ENCODE peak calls at places on chromosome 12, in ten cellular contexts. M is endothelial cell of umbilical vein; E is GM23248; O is DND-41; U is CD8-positive, alpha-beta memory T cell; G is IMR-90; P is Caco-2; D is hepatocyte; W is HCT116; Z is keratinocyte. V is an unnamed sample. For H3K4me1 and H3K36me3, the result is how much of the 10 kb centered on the place peaks cover.

GRCh38 chr12:2856051-2856450 is 788 bp downstream of the TEX52 start:
- DNase-seq in D (no peak), G (no peak), O (no peak), U (no peak), W (no peak), P (no peak), E (peak), Z (no peak), M (no peak), V (no peak)

GRCh38 chr12:28645436-28645835 is 455.2 kb downstream of the CCDC91 start:
- DNase-seq in G (no peak), O (no peak), M (no peak), D (no peak), W (no peak), E (no peak), Z (no peak), U (no peak), P (no peak), V (no peak)

GRCh38 chr12:19230299-19230866 is 100.8 kb downstream of the PLEKHA5 start:
- DNase-seq in D (no peak), U (no peak), Z (no peak), M (no peak), W (no peak), E (no peak), O (no peak), G (no peak), P (no peak), V (no peak)

GRCh38 chr12:90790747-90791146 is 164.2 kb downstream of the CCER1 start:
- DNase-seq in M (no peak), D (no peak), Z (no peak), P (no peak), E (no peak), W (no peak), O (no peak), G (no peak), U (no peak), V (no peak)

GRCh38 chr12:19008102-19008501 is 121.4 kb upstream of the PLEKHA5 start:
- DNase-seq in P (no peak), W (no peak), D (no peak), Z (no peak), E (no peak), U (no peak), O (no peak), G (no peak), M (no peak), V (no peak)

GRCh38 chr12:9751204-9752144 is 9.2 kb downstream of the CD69 start:
- DNase-seq in U (peak), G (peak), O (no peak), P (no peak), Z (no peak), W (peak), D (no peak), M (peak), E (peak), V (no peak)

GRCh38 chr12:6372403-6373003 is 2.9 kb downstream of the SCNN1A start:
- DNase-seq in D (peak), P (peak), Z (peak), M (peak), E (peak), W (peak), O (no peak), U (no peak), G (peak), V (peak)

GRCh38 chr12:13534645-13535398 is 338.3 kb downstream of the EMP1 start:
- DNase-seq in E (peak), P (peak), U (no peak), O (peak), W (peak), G (peak), M (peak), Z (peak), D (peak), V (peak)

GRCh38 chr12:31207799-31208465 is 118.0 kb downstream of the SINHCAF start:
- DNase-seq in E (no peak), M (no peak), W (no peak), G (no peak), P (no peak), U (no peak), O (no peak), Z (no peak), D (no peak), V (no peak)

GRCh38 chr12:14849664-14850063 is 6.3 kb upstream of the ART4 start:
- DNase-seq in M (peak), O (no peak), E (peak), G (peak), D (no peak), U (no peak), Z (no peak), W (no peak), P (no peak), V (no peak)

GRCh38 chr12:31964280-31964679 is 5.1 kb downstream of the RESF1 start:
- DNase-seq in G (no peak), P (no peak), Z (no peak), W (no peak), U (no peak), E (no peak), O (no peak), D (no peak), M (no peak), V (no peak)

GRCh38 chr12:71282925-71283324 is 125.1 kb upstream of the TSPAN8 start:
- DNase-seq in M (no peak), O (no peak), W (no peak), G (no peak), E (no peak), P (no peak), D (no peak), Z (no peak), U (no peak), V (no peak)

GRCh38 chr12:50922820-50923219 is 29.5 kb upstream of the HIGD1C start:
- DNase-seq in W (no peak), E (peak), D (no peak), P (no peak), O (no peak), U (no peak), G (peak), Z (no peak), M (peak), V (no peak)

GRCh38 chr12:10241781-10242180 is 29.1 kb downstream of the GABARAPL1 start:
- DNase-seq in E (no peak), O (no peak), M (no peak), W (no peak), G (no peak), Z (no peak), D (no peak), U (no peak), P (no peak), V (peak)

GRCh38 chr12:19284658-19285057 is 154.6 kb upstream of the AEBP2 start:
- DNase-seq in U (no peak), W (no peak), O (no peak), D (no peak), G (no peak), E (no peak), M (no peak), Z (no peak), P (no peak), V (no peak)

GRCh38 chr12:83573676-83574075 is 887.0 kb downstream of the TMTC2 start:
- DNase-seq in U (no peak), W (peak), O (no peak), P (no peak), M (no peak), D (peak), Z (peak), E (peak), G (no peak), V (no peak)

GRCh38 chr12:131830335-131831020 is 2.3 kb downstream of the MMP17 start:
- DNase-seq in U (no peak), E (peak), P (peak), Z (no peak), M (peak), W (peak), O (no peak), G (peak), D (peak), V (peak)

GRCh38 chr12:13044859-13045384 is 741 bp downstream of the FAM234B start:
- DNase-seq in G (no peak), U (no peak), Z (no peak), W (no peak), E (peak), M (peak), P (no peak), O (no peak), D (no peak), V (peak)

GRCh38 chr12:27841392-27841882 is 61.4 kb upstream of the MANSC4 start:
- DNase-seq in M (peak), G (peak), P (peak), W (peak), Z (no peak), E (peak), U (no peak), O (no peak), D (peak), V (no peak)

GRCh38 chr12:112800183-112800582 is 8.6 kb downstream of the RPH3A start:
- DNase-seq in P (no peak), O (no peak), E (no peak), G (no peak), U (no peak), M (no peak), Z (no peak), D (no peak), W (no peak), V (no peak)

GRCh38 chr12:22746720-22747119 is 121.7 kb downstream of the ETNK1 start:
- DNase-seq in D (no peak), W (no peak), O (no peak), Z (no peak), M (no peak), P (no peak), U (no peak), E (no peak), G (no peak), V (no peak)

GRCh38 chr12:88633312-88633711 is 53.0 kb upstream of the KITLG start:
- DNase-seq in D (no peak), M (peak), Z (no peak), E (peak), U (no peak), O (no peak), P (no peak), G (peak), W (no peak), V (no peak)

GRCh38 chr12:51270067-51270846 is at the start of gene SMAGP:
- DNase-seq in Z (no peak), W (no peak), O (peak), U (peak), G (peak), E (peak), M (peak), P (peak), D (peak), V (peak)

GRCh38 chr12:13581031-13581430 is 384.5 kb downstream of the EMP1 start:
- DNase-seq in O (no peak), P (no peak), D (no peak), U (no peak), W (peak), G (no peak), M (no peak), E (no peak), Z (no peak), V (no peak)

DNA sequence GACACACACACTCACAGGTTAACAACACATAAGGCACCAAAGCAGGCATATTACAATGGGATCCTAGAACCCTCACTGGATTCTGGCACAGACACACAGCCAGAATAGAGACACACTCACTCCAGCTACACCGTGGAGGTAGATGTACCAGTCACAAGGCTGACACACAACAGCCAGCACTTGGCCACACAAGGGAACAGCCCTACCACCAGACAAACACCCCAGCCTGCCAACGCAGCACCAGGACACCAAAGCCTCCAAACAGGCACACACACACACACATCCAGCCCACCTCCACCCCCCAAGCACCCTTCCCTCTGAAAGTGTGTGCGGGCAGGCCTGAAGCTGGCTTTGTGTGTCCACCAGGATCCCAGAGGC is 10.9 kb upstream of the ITGB7 start:
- DNase-seq in P (no peak), W (no peak), E (peak), Z (no peak), U (no peak), G (peak), M (no peak), O (no peak), D (no peak), V (no peak)
- H3K4me1 ChIP-seq in P (under half), W (half or more), E (under half), Z (half or more), U (half or more), G (under half), M (half or more), O (under half), D (under half), V (under half)

GRCh38 chr12:123396954-123397353 is 13.0 kb downstream of the KMT5A start:
- DNase-seq in M (no peak), Z (no peak), D (no peak), W (no peak), P (no peak), U (no peak), O (no peak), G (no peak), E (peak), V (no peak)
- H3K36me3 ChIP-seq in M (under half), Z (under half), D (under half), W (half or more), P (under half), U (under half), O (half or more), G (half or more), E (half or more), V (half or more)

GRCh38 chr12:17793854-17794253 is 296.1 kb downstream of the RERGL start:
- DNase-seq in U (no peak), W (no peak), E (no peak), P (no peak), G (no peak), O (no peak), Z (no peak), D (no peak), M (no peak), V (no peak)
- H3K4me3 ChIP-seq in U (no peak), W (no peak), E (no peak), P (no peak), G (no peak), O (no peak), Z (no peak), D (no peak), M (no peak), V (no peak)

GRCh38 chr12:124683725-124684124 is 116.3 kb upstream of the NCOR2 start:
- DNase-seq in E (no peak), G (no peak), P (no peak), M (no peak), W (no peak), Z (no peak), O (no peak), D (no peak), U (no peak), V (no peak)

GRCh38 chr12:124683330-124683662 is 115.9 kb upstream of the NCOR2 start:
- DNase-seq in W (no peak), D (peak), U (no peak), G (peak), O (no peak), Z (peak), E (no peak), P (peak), M (no peak), V (peak)

GRCh38 chr12:124682425-124683329 is 115.3 kb upstream of the NCOR2 start:
- DNase-seq in P (no peak), M (no peak), W (no peak), O (no peak), E (no peak), U (no peak), D (no peak), G (no peak), Z (no peak), V (no peak)

GRCh38 chr12:124680863-124681778 is 113.7 kb upstream of the NCOR2 start:
- DNase-seq in D (peak), Z (peak), P (peak), M (peak), O (no peak), U (no peak), G (peak), W (peak), E (peak), V (peak)

DNA sequence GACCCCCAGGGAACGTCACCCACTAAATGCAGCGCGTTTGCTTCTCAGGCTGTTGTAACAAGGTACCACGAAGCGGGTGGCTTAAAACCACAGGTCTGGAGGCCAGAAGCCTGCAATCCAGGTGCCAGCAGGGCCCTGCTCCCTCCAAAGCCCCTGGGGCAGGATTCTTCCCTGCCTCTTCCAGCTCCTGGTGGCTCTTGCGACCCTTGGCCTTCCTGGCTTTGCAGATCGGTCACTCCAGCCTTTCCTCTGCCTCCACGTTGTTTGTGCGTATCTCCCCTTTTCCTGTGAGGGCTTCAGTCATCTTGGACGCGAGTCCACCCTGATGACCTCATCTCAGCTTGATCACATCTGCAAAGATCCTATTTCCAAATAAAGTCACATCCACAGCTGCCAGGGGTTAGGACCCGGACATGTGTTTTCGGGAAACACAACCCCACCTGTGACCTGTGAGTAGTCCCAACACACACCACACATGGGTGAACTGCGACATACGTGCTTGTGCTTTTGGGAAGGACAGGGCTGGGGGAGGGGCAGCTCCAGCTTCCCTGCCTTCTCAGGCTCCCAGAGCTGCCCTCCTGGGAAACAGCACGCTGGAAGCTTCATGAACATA is 114.5 kb upstream of the NCOR2 start:
- DNase-seq in P (peak), U (no peak), E (peak), W (no peak), O (no peak), D (no peak), G (peak), Z (no peak), M (peak), V (no peak)
- H3K4me1 ChIP-seq in P (half or more), U (under half), E (under half), W (half or more), O (under half), D (under half), G (under half), Z (half or more), M (under half), V (under half)

DNA sequence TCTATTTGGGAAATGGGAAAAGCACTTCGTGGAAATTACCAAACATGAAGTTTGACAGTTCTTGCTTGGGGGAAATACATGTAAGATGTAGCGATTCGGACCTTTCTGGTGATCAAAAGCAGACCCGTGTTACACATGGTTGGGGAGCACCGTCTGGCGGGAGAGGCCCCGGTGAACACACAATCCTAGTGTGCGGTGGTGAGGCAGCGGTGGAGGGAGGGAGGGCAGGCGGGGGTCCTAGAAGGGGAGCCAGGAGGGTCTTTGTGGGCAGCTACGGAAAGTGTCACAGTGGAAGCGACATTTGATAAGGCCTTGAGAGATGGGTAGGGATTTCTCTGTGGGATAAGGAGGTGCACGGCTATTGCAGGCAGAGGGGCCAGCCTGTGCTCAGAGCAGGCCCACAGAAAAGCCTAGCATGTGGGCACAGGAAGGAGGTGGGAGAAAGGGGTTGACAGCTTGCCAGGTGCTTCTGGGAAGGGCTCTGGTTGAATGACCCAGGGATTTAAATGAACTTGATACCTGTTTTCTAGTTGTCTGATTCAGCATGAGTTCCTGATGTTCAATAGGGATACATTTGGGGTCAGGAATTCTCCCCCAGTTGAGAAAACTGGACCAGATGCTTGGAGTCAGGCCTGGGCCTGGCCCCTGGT is 7.2 kb downstream of the MVK start:
- DNase-seq in W (no peak), P (no peak), Z (no peak), U (no peak), D (no peak), M (no peak), E (no peak), G (no peak), O (no peak), V (no peak)
- H3K36me3 ChIP-seq in W (under half), P (under half), Z (under half), U (under half), D (under half), M (under half), E (under half), G (under half), O (half or more), V (under half)

DNA sequence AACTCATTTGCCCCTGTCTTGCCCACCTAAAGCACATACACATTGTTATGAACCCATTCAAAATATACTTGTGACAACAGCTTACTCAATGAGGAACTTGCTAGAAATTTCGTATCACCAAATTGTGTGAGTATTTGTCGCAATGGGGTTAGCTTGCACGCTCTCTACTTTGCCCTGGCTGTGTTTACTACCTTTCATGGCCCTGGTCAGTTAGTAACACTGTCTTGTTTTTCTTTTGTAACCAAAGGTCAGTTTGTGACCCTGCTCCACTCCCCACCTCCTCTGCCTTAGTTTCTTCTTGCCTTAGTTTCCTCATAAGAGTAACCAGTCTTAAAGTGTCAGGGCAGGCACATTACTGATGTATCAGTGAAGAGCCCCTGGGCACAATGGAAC is 205.8 kb upstream of the EEA1 start:
- DNase-seq in G (no peak), E (no peak), M (no peak), P (no peak), W (no peak), D (peak), U (no peak), O (no peak), Z (no peak), V (no peak)
- H3K4me3 ChIP-seq in G (no peak), E (no peak), M (no peak), P (no peak), W (no peak), D (no peak), U (no peak), O (no peak), Z (no peak), V (no peak)

GRCh38 chr12:818733-819132 is 66.4 kb downstream of the WNK1 start:
- DNase-seq in E (peak), G (peak), P (no peak), D (no peak), O (no peak), W (no peak), Z (no peak), U (no peak), M (no peak), V (no peak)

GRCh38 chr12:823043-823698 is 70.8 kb downstream of the WNK1 start:
- DNase-seq in E (no peak), P (no peak), W (no peak), M (no peak), D (no peak), Z (no peak), G (no peak), O (no peak), U (no peak), V (no peak)

GRCh38 chr12:817941-818600 is 65.7 kb downstream of the WNK1 start:
- DNase-seq in D (no peak), W (no peak), M (no peak), Z (no peak), P (no peak), O (no peak), G (no peak), E (no peak), U (no peak), V (no peak)

GRCh38 chr12:820336-820735 is 68.0 kb downstream of the WNK1 start:
- DNase-seq in P (no peak), G (no peak), M (no peak), W (no peak), O (no peak), D (no peak), E (no peak), U (no peak), Z (no peak), V (no peak)
- H3K4me1 ChIP-seq in P (under half), G (under half), M (under half), W (under half), O (under half), D (under half), E (under half), U (under half), Z (under half), V (under half)

GRCh38 chr12:46230985-46231384 is 37.9 kb downstream of the SLC38A1 start:
- DNase-seq in M (no peak), G (no peak), E (no peak), U (no peak), D (no peak), P (no peak), O (no peak), W (no peak), Z (no peak), V (no peak)
- H3K36me3 ChIP-seq in M (under half), G (under half), E (under half), U (under half), D (under half), P (under half), O (under half), W (under half), Z (under half), V (under half)

GRCh38 chr12:104695453-104696148 is 238.9 kb downstream of the CHST11 start:
- DNase-seq in D (no peak), G (peak), O (peak), W (no peak), P (no peak), U (peak), M (peak), E (peak), Z (no peak), V (no peak)
- H3K4me3 ChIP-seq in D (no peak), G (no peak), O (peak), W (no peak), P (no peak), U (no peak), M (no peak), E (peak), Z (no peak), V (no peak)

V was measured in HAP-1.